ENCODE peak calls at places on chromosome 6, in four cellular contexts. U is ACHN; I is lower leg skin; W is activated T-helper 1 cell treated with anti-CD3 and anti-CD28 coated beads, Interleukin-12 subunit alpha, Interleukin-12 subunit beta, Interleukin-2, Interleukin-4 antibody, amounts not matched to agents 30 ng/mL and 10 ng/mL and 1 ng/mL, durations not matched to agents 14 hours and 24 hours and 36 hours. Q is an unnamed sample.

GRCh38 chr6:15330174-15330934 is 84.5 kb downstream of the JARID2 start:
- DNase-seq in W (no peak), U (no peak), I (no peak), Q (no peak)

GRCh38 chr6:7112741-7113313 is 5.1 kb downstream of the RREB1 start:
- DNase-seq in W (peak; percentile 17), I (no peak), U (peak; percentile 19), Q (no peak)

GRCh38 chr6:117602899-117603588 is 733 bp upstream of the GOPC start:
- DNase-seq in U (no peak), I (no peak), W (no peak), Q (no peak)

GRCh38 chr6:11094411-11094851 is 797 bp downstream of the SMIM13 start:
- DNase-seq in W (peak; percentile 37), I (no peak), U (peak; percentile 52), Q (no peak)

GRCh38 chr6:139129284-139129683 is 5.6 kb upstream of the HECA start:
- DNase-seq in W (no peak), I (no peak), U (no peak), Q (no peak)

GRCh38 chr6:150037526-150038201 is 12.3 kb upstream of the RAET1L start:
- DNase-seq in W (no peak), I (no peak), U (no peak), Q (no peak)

GRCh38 chr6:18016133-18016532 is 28.7 kb upstream of the KIF13A start:
- DNase-seq in W (no peak), I (no peak), U (peak; percentile 23), Q (no peak)

GRCh38 chr6:44788387-44788981 is 401.0 kb downstream of the CDC5L start:
- DNase-seq in U (no peak), W (no peak), I (no peak), Q (no peak)

GRCh38 chr6:104418125-104418524 is 441.6 kb downstream of the HACE1 start:
- DNase-seq in W (no peak), U (no peak), I (no peak), Q (no peak)

GRCh38 chr6:169997930-169998218 is 246.5 kb downstream of the ERMARD start:
- DNase-seq in I (no peak), W (no peak), U (no peak), Q (no peak)

GRCh38 chr6:108250240-108250866 is 10.5 kb downstream of the SNX3 start:
- DNase-seq in U (peak; percentile 41), I (no peak), W (no peak), Q (no peak)

GRCh38 chr6:1930356-1930755 is 315.0 kb downstream of the GMDS start:
- DNase-seq in I (no peak), U (no peak), W (no peak), Q (no peak)

GRCh38 chr6:136547336-136547735 is 2.9 kb downstream of the MAP7 start:
- DNase-seq in W (no peak), U (peak; percentile 67), I (no peak), Q (no peak)

GRCh38 chr6:44022296-44022661 is 105.0 kb downstream of the MRPL14 start:
- DNase-seq in U (no peak), W (no peak), I (no peak), Q (no peak)

GRCh38 chr6:82166493-82166892 is 81.1 kb downstream of the IBTK start:
- DNase-seq in U (no peak), I (no peak), W (no peak), Q (no peak)

GRCh38 chr6:12543953-12544352 is 172.6 kb upstream of the PHACTR1 start:
- DNase-seq in U (no peak), W (no peak), I (no peak), Q (peak; percentile 64)

GRCh38 chr6:144278659-144279314 is 6.3 kb upstream of the UTRN start:
- DNase-seq in I (no peak), W (no peak), U (no peak), Q (no peak)

GRCh38 chr6:97026298-97026697 is 101.8 kb downstream of the KLHL32 start:
- DNase-seq in I (no peak), U (no peak), W (no peak), Q (no peak)

GRCh38 chr6:49453221-49453620 is 9.8 kb downstream of the MMUT start:
- DNase-seq in I (no peak), W (no peak), U (peak; percentile 24), Q (no peak)

GRCh38 chr6:39076086-39076992 is 27.8 kb downstream of the GLP1R start:
- DNase-seq in W (no peak), I (no peak), U (no peak), Q (no peak)

GRCh38 chr6:138517635-138518034 is 18.3 kb upstream of the NHSL1 start:
- DNase-seq in I (no peak), W (peak; percentile 51), U (peak; percentile 31), Q (no peak)

GRCh38 chr6:89250239-89250638 is 33.1 kb upstream of the GABRR1 start:
- DNase-seq in W (no peak), I (no peak), U (no peak), Q (no peak)

GRCh38 chr6:37635319-37635718 is 62.4 kb downstream of the MDGA1 start:
- DNase-seq in W (no peak), U (no peak), I (no peak), Q (no peak)

GRCh38 chr6:50030777-50031562 is 9.2 kb upstream of the DEFB110 start:
- DNase-seq in U (peak; percentile 5), W (no peak), I (no peak), Q (no peak)

GRCh38 chr6:15453622-15454021 is 207.8 kb downstream of the JARID2 start:
- DNase-seq in I (peak; percentile 82), W (no peak), U (no peak), Q (no peak)

GRCh38 chr6:16729183-16729696 is 32.0 kb downstream of the ATXN1 start:
- DNase-seq in I (no peak), W (no peak), U (peak; percentile 76), Q (no peak)

GRCh38 chr6:51472745-51473483 is 614.5 kb downstream of the PKHD1 start:
- DNase-seq in I (peak; percentile 24), U (no peak), W (no peak), Q (peak; percentile 13)

GRCh38 chr6:39808934-39809333 is 16.8 kb downstream of the DAAM2 start:
- DNase-seq in I (no peak), W (no peak), U (no peak), Q (no peak)

GRCh38 chr6:12595161-12595792 is 121.3 kb upstream of the PHACTR1 start:
- DNase-seq in U (no peak), W (no peak), I (no peak), Q (no peak)

GRCh38 chr6:87029711-87030314 is 65.1 kb downstream of the CGA start:
- DNase-seq in I (no peak), U (peak; percentile 31), W (no peak), Q (peak; percentile 1)

GRCh38 chr6:105510746-105511145 is 107.9 kb upstream of the PREP start:
- DNase-seq in I (no peak), W (no peak), U (no peak), Q (no peak)

GRCh38 chr6:6131492-6132109 is 124.9 kb upstream of the NRN1 start:
- DNase-seq in U (peak; percentile 54), I (no peak), W (no peak), Q (no peak)

GRCh38 chr6:51865176-51865575 is 222.2 kb downstream of the PKHD1 start:
- DNase-seq in W (no peak), I (no peak), U (no peak), Q (no peak)

GRCh38 chr6:148874698-148875293 is 128.0 kb downstream of the UST start:
- DNase-seq in I (no peak), U (no peak), W (no peak), Q (no peak)

GRCh38 chr6:47376930-47377329 is 67.2 kb upstream of the TNFRSF21 start:
- DNase-seq in W (peak; percentile 8), I (no peak), U (no peak), Q (no peak)

GRCh38 chr6:15368186-15368585 is 122.3 kb downstream of the JARID2 start:
- DNase-seq in U (no peak), W (no peak), I (no peak), Q (no peak)

GRCh38 chr6:139394027-139394649 is 19.7 kb upstream of the CITED2 start:
- DNase-seq in U (no peak), W (no peak), I (no peak), Q (no peak)

GRCh38 chr6:40962241-40962640 is 76.8 kb downstream of the UNC5CL start:
- DNase-seq in I (no peak), U (peak; percentile 92), W (peak; percentile 35), Q (peak; percentile 95)

Q was measured in epithelial cell of proximal tubule.